ENCODE peak calls at places on chromosome 7, in seven cellular contexts. Z is right cardiac atrium; U is H54; I is lower leg skin; H is LoVo; Q is activated T-helper 1 cell treated with anti-CD3 and anti-CD28 coated beads, Interleukin-2, amount 50 U/mL, for 16 hours; T is transverse colon. O is an unnamed sample.

GRCh38 chr7:36602975-36603887 is 121.1 kb downstream of the AOAH start:
- DNase-seq in U (no peak), I (no peak), Q (no peak), H (no peak), T (no peak), Z (no peak), O (no peak)

GRCh38 chr7:129343099-129343700 is 91.0 kb upstream of the STRIP2 start:
- DNase-seq in H (peak), U (peak), Z (no peak), Q (no peak), I (no peak), T (no peak), O (peak)

GRCh38 chr7:139915864-139916716 is 87.0 kb downstream of the TBXAS1 start:
- DNase-seq in H (peak), Z (no peak), U (peak), T (peak), Q (peak), I (peak), O (peak)

GRCh38 chr7:92813390-92814024 is 22.9 kb downstream of the CDK6 start:
- DNase-seq in T (no peak), Z (no peak), U (no peak), H (no peak), Q (no peak), I (no peak), O (peak)

GRCh38 chr7:1593904-1594421 is 24.1 kb upstream of the PSMG3 start:
- DNase-seq in T (no peak), U (no peak), I (no peak), H (no peak), Z (no peak), Q (no peak), O (no peak)

GRCh38 chr7:130346339-130346905 is 1.8 kb downstream of the CPA5 start:
- DNase-seq in H (no peak), Q (no peak), U (no peak), I (peak), T (no peak), Z (no peak), O (no peak)

GRCh38 chr7:128160296-128160695 is 80.8 kb upstream of the LEP start:
- DNase-seq in H (no peak), U (no peak), Q (no peak), T (no peak), I (peak), Z (no peak), O (no peak)

GRCh38 chr7:117810642-117811512 is 62.4 kb downstream of the CTTNBP2 start:
- DNase-seq in H (no peak), I (no peak), T (no peak), Q (no peak), Z (no peak), U (no peak), O (no peak)

GRCh38 chr7:28554791-28555471 is 142.6 kb downstream of the CREB5 start:
- DNase-seq in I (no peak), H (no peak), U (no peak), Q (no peak), T (no peak), Z (no peak), O (no peak)

GRCh38 chr7:138814806-138815332 is 16.9 kb upstream of the ATP6V0A4 start:
- DNase-seq in Q (no peak), I (no peak), Z (no peak), H (no peak), U (no peak), T (no peak), O (peak)

GRCh38 chr7:37337522-37337921 is 111.1 kb downstream of the ELMO1 start:
- DNase-seq in U (no peak), H (no peak), I (no peak), Q (no peak), T (peak), Z (no peak), O (no peak)

GRCh38 chr7:81624650-81625310 is 145.1 kb downstream of the HGF start:
- DNase-seq in Q (no peak), H (no peak), Z (no peak), T (no peak), I (no peak), U (no peak), O (no peak)

GRCh38 chr7:26860361-26860760 is 4.0 kb downstream of the SKAP2 start:
- DNase-seq in U (no peak), H (peak), Q (no peak), T (peak), I (no peak), Z (no peak), O (peak)

GRCh38 chr7:50632561-50633413 is 67.6 kb upstream of the DDC start:
- DNase-seq in H (peak), Q (peak), U (peak), T (peak), Z (no peak), I (peak), O (peak)

GRCh38 chr7:11486271-11486670 is 345.7 kb downstream of the THSD7A start:
- DNase-seq in Z (no peak), I (no peak), H (no peak), T (no peak), Q (no peak), U (no peak), O (no peak)

GRCh38 chr7:20165146-20165510 is 52.1 kb downstream of the MACC1 start:
- DNase-seq in Q (no peak), I (no peak), H (no peak), Z (no peak), T (no peak), U (no peak), O (no peak)

GRCh38 chr7:22348379-22348778 is 8.6 kb downstream of the RAPGEF5 start:
- DNase-seq in Q (no peak), H (no peak), Z (no peak), U (no peak), I (no peak), T (no peak), O (peak)

GRCh38 chr7:69597278-69598076 is 798 bp upstream of the AUTS2 start:
- DNase-seq in Z (peak), T (no peak), Q (no peak), H (no peak), I (peak), U (peak), O (no peak)

GRCh38 chr7:47026733-47027450 is 555.0 kb downstream of the TNS3 start:
- DNase-seq in I (no peak), Z (no peak), T (no peak), Q (no peak), H (no peak), U (no peak), O (no peak)

O was measured in HT1080.